ENCODE peak calls at places on chromosomes 3 and 15, in seven cellular contexts. B is heart right ventricle; D is AG04450; G is CD4-positive, CD25-positive, alpha-beta regulatory T cell; L is ovary; R is astrocyte; X is Panc1. S is an unnamed sample.
A peak's percentile ranks its signal among the peaks of the same experiment; 100 is the strongest.

GRCh38 chr15:100253640-100254039 is 88.1 kb downstream of the ADAMTS17 start:
- DNase-seq in B (no peak), D (no peak), G (no peak), L (no peak), R (no peak), X (no peak), S (no peak)

GRCh38 chr15:75904241-75904631 is 558 bp downstream of the FBXO22 start:
- DNase-seq in B (peak; percentile 21), D (no peak), G (no peak), L (no peak), R (peak; percentile 41), X (no peak), S (peak; percentile 36)

GRCh38 chr3:194714122-194714425 is 28.4 kb downstream of the FAM43A start:
- DNase-seq in B (no peak), D (no peak), G (no peak), L (no peak), R (no peak), X (no peak), S (no peak)

GRCh38 chr3:122513386-122514122 is 1.2 kb downstream of the KPNA1 start:
- DNase-seq in B (no peak), D (no peak), G (no peak), L (no peak), R (peak; percentile 71), X (no peak), S (no peak)

GRCh38 chr3:194206375-194206774 is 70.4 kb downstream of the HES1 start:
- DNase-seq in B (peak; percentile 34), D (no peak), G (no peak), L (peak; percentile 69), R (peak; percentile 65), X (no peak), S (no peak)

GRCh38 chr3:179108091-179108490 is 36.5 kb upstream of the ZMAT3 start:
- DNase-seq in B (no peak), D (peak; percentile 30), G (no peak), L (no peak), R (peak; percentile 91), X (no peak), S (no peak)

GRCh38 chr3:72176537-72177041 is 391.6 kb upstream of the PROK2 start:
- DNase-seq in B (no peak), D (no peak), G (no peak), L (no peak), R (no peak), X (no peak), S (no peak)

GRCh38 chr3:132785292-132785691 is 63.1 kb upstream of the NPHP3 start:
- DNase-seq in B (no peak), D (no peak), G (no peak), L (no peak), R (no peak), X (no peak), S (no peak)

GRCh38 chr3:19632099-19633074 is 301.6 kb downstream of the EFHB start:
- DNase-seq in B (no peak), D (no peak), G (no peak), L (no peak), R (no peak), X (no peak), S (no peak)

GRCh38 chr3:128412180-128413002 is 54.3 kb downstream of the DNAJB8 start:
- DNase-seq in B (no peak), D (no peak), G (no peak), L (no peak), R (no peak), X (no peak), S (no peak)

GRCh38 chr15:42037650-42038049 is 16.8 kb upstream of the PLA2G4E start:
- DNase-seq in B (no peak), D (no peak), G (no peak), L (no peak), R (no peak), X (no peak), S (no peak)

GRCh38 chr3:46849098-46849631 is 14.1 kb downstream of the MYL3 start:
- DNase-seq in B (no peak), D (no peak), G (no peak), L (no peak), R (no peak), X (no peak), S (no peak)

GRCh38 chr3:22495241-22495640 is 707.9 kb upstream of the UBE2E2 start:
- DNase-seq in B (no peak), D (no peak), G (no peak), L (no peak), R (no peak), X (no peak), S (no peak)

GRCh38 chr15:73688455-73688854 is 4.3 kb downstream of the CD276 start:
- DNase-seq in B (no peak), D (no peak), G (no peak), L (no peak), R (peak; percentile 35), X (no peak), S (no peak)

DNA sequence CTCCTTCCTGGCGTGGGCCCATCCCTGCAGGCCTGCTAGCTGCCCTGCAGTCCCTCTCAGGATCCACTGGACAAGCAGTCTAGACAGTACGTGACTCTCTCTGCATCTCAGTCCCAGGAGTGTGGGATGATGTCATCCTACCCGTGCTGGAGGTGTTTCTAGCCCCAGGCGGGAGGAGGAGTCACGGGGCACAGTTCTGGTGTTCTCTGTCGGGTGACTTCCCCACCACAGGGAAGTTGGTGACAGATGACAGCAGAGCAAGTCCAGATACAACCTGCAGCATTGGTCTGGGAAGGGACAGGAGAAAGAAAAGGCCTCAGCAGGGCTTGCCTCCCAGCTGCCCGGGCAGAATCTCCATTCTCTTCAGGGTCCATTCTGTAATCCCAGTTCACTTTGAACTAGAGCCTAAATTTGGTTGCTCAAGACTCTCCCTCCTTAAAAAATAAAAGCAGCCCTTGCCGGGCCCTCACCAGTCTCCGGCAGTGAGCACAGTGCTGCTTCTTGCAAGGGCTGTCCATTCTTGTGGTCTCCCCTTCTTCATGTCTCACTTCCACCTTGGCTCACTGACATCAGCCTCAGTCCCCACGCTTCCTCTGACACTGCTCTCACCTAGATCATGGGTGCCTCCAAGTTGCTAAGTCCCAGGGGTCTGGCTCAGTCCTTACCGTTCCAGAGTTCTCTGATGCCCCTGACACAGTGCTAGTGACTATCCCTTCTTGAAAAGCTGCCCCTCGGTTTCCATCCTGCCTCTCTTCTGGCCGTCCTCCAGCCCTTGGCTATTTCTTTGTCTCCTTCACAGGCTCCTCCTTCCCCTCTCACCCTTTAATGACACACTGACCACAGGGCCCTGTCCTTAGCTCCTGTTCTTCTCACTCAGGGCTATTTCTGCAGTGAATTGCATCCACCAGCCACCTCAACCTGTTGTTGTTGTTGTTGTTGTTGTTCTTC is 30.8 kb downstream of the SLC28A1 start:
- DNase-seq in B (peak; percentile 75), D (no peak), G (no peak), L (peak; percentile 74), R (peak; percentile 96), X (no peak), S (no peak)
- H3K27ac ChIP-seq in B (peak overlapping the region; percentile 77), D (peak overlapping the region; percentile 31), G (no peak overlapping the region), L (peak overlapping the region; percentile 60), R (peak overlapping the region; percentile 90), X (peak overlapping the region; percentile 13), S (no peak overlapping the region)

DNA sequence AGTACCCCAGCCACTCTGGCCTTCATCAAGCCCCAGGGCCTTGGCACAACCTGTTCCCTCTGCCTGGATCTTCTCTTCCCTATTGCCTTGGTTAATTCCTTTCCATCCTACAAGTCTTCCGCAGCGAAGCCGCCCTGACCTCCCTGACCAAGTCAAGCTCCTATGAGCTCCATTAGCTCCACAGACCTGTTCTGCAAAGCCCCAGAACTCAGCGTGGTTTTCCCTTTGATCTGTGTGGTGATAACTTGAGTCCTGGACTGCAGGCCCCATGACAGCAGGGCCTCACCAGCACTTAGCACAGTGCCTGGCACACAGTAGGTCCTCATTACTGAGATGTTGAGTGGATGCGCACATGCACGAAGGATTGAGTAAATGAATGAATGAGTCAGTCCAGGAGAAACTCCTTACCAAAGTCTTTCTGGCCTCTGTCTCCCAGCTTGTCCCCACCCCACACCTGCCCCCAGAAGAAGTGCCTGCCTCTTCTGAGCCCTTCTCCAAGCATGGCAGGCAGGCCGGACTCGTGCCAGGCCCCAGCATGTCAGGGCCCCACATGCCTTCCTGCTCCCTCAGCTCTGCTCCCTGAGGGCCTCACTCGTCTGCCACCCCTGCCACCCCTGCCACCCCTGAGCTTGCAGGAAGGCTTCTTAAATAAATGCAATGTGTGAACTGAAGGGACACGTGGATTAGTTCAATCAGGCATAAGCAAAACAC is 6.3 kb downstream of the ANPEP start:
- DNase-seq in B (no peak), D (no peak), G (no peak), L (no peak), R (no peak), X (no peak), S (no peak)
- H3K27ac ChIP-seq in B (no peak overlapping the region), D (no peak overlapping the region), G (no peak overlapping the region), L (no peak overlapping the region), R (no peak overlapping the region), X (peak overlapping the region; percentile 29), S (no peak overlapping the region)

GRCh38 chr15:77039217-77039533 is 31.7 kb downstream of the TSPAN3 start:
- DNase-seq in B (no peak), D (no peak), G (no peak), L (no peak), R (no peak), X (no peak), S (peak; percentile 3)

GRCh38 chr15:77037475-77038209 is 33.3 kb downstream of the TSPAN3 start:
- DNase-seq in B (no peak), D (no peak), G (no peak), L (peak; percentile 12), R (no peak), X (no peak), S (peak; percentile 2)

GRCh38 chr15:77040673-77041072 is 30.2 kb downstream of the TSPAN3 start:
- DNase-seq in B (no peak), D (no peak), G (no peak), L (no peak), R (peak; percentile 39), X (no peak), S (no peak)

GRCh38 chr15:77038312-77039216 is 32.3 kb downstream of the TSPAN3 start:
- DNase-seq in B (no peak), D (no peak), G (no peak), L (no peak), R (no peak), X (no peak), S (no peak)

GRCh38 chr15:77039817-77040216 is 31.1 kb downstream of the TSPAN3 start:
- DNase-seq in B (no peak), D (no peak), G (no peak), L (no peak), R (no peak), X (no peak), S (no peak)
- H3K27ac ChIP-seq in B (no peak overlapping the region), D (no peak overlapping the region), G (no peak overlapping the region), L (no peak overlapping the region), R (no peak overlapping the region), X (no peak overlapping the region), S (no peak overlapping the region)

DNA sequence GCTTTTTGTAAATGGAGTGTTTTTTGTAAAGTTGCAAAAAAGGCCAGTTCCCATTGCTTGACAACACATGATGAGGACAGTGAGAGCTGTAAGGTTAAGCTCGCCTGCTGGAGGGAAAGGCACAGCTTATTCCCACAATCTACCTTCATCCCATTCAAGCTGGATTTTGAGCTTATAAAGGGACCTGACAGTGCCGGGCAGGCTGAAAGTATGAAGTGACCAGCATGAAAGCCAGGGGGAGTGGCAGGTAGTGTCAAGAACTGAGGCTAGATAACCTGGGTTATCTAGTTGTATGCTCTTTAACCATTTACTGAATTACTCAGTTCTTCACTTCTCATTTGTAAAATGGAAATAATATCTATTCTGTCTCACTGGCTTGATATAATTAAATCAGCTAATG is 52.3 kb upstream of the KPNA4 start:
- DNase-seq in B (no peak), D (no peak), G (no peak), L (no peak), R (no peak), X (no peak), S (no peak)
- H3K27ac ChIP-seq in B (no peak overlapping the region), D (no peak overlapping the region), G (no peak overlapping the region), L (no peak overlapping the region), R (no peak overlapping the region), X (no peak overlapping the region), S (no peak overlapping the region)

S was measured in dorsolateral prefrontal cortex.